ENCODE peak calls at places on chromosome 4, in ten cellular contexts. G is fibroblast of lung; J is natural killer cell; W is amygdala; B is HTR-8/SVneo; K is activated gamma-delta T cell; P is CD14-positive monocyte; F is astrocyte of the cerebellum; S is activated CD4-positive, alpha-beta T cell treated with anti-CD3 and anti-CD28 coated beads, Interleukin-2, amount 10 ng/mL, durations not matched to agents 7 days and 5 days; L is NCI-H1092 treated with DMSO at 0.1 percent for 48 hours. D is an unnamed sample.

GRCh38 chr4:120517966-120518365 is 404.6 kb downstream of the PRDM5 start:
- DNase-seq in G (peak), J (no peak), W (no peak), B (peak), K (no peak), P (no peak), F (peak), S (no peak), L (no peak), D (peak)

GRCh38 chr4:55445921-55446577 is 50.3 kb downstream of the TMEM165 start:
- DNase-seq in G (peak), J (no peak), W (no peak), B (peak), K (no peak), P (no peak), F (peak), S (no peak), L (no peak), D (peak)

GRCh38 chr4:139797287-139797686 is 131.7 kb downstream of the MGST2 start:
- DNase-seq in G (no peak), J (no peak), W (no peak), B (no peak), K (no peak), P (no peak), F (no peak), S (no peak), L (no peak), D (no peak)

GRCh38 chr4:153465583-153465921 is 608 bp upstream of the TMEM131L start:
- DNase-seq in G (peak), J (peak), W (peak), B (peak), K (peak), P (no peak), F (no peak), S (peak), L (peak), D (peak)

GRCh38 chr4:102500371-102501175 is 586 bp upstream of the NFKB1 start:
- DNase-seq in G (peak), J (peak), W (peak), B (peak), K (no peak), P (no peak), F (no peak), S (peak), L (peak), D (peak)

GRCh38 chr4:125187621-125188176 is 127.1 kb upstream of the FAT4 start:
- DNase-seq in G (peak), J (no peak), W (no peak), B (peak), K (no peak), P (no peak), F (peak), S (no peak), L (no peak), D (peak)

GRCh38 chr4:54085284-54085683 is 14.7 kb upstream of the GSX2 start:
- DNase-seq in G (peak), J (no peak), W (peak), B (peak), K (no peak), P (no peak), F (no peak), S (no peak), L (no peak), D (peak)

GRCh38 chr4:84688605-84689004 is 105.7 kb downstream of the CDS1 start:
- DNase-seq in G (no peak), J (no peak), W (no peak), B (no peak), K (no peak), P (no peak), F (no peak), S (no peak), L (no peak), D (no peak)

GRCh38 chr4:78885598-78885997 is 53.6 kb downstream of the PAQR3 start:
- DNase-seq in G (peak), J (no peak), W (no peak), B (no peak), K (no peak), P (no peak), F (no peak), S (no peak), L (no peak), D (no peak)

GRCh38 chr4:28469387-28469786 is 1608.7 kb downstream of the STIM2 start:
- DNase-seq in G (no peak), J (no peak), W (no peak), B (no peak), K (no peak), P (no peak), F (no peak), S (no peak), L (no peak), D (no peak)

GRCh38 chr4:24475756-24476155 is 108.6 kb downstream of the DHX15 start:
- DNase-seq in G (no peak), J (no peak), W (no peak), B (no peak), K (no peak), P (no peak), F (no peak), S (no peak), L (no peak), D (no peak)

GRCh38 chr4:12729384-12729783 is 754.8 kb downstream of the RAB28 start:
- DNase-seq in G (peak), J (no peak), W (no peak), B (peak), K (no peak), P (no peak), F (peak), S (no peak), L (peak), D (peak)

GRCh38 chr4:20253799-20254409 is 2.2 kb downstream of the SLIT2 start:
- DNase-seq in G (peak), J (no peak), W (no peak), B (no peak), K (no peak), P (no peak), F (no peak), S (no peak), L (peak), D (peak)

D was measured in fibroblast of villous mesenchyme.